ENCODE peak calls at places on chromosomes 12 and 14, in five cellular contexts. C is suprapubic skin, N is cardiac muscle cell, B is sigmoid colon, W is type B pancreatic cell. V is an unnamed sample.

GRCh38 chr12:75389061-75389460 is 1.8 kb upstream of the GLIPR1L2 start:
- DNase-seq in C (no peak), N (peak; percentile 18), B (no peak), W (no peak), V (no peak)

GRCh38 chr12:76555797-76556196 is 3.8 kb downstream of the OSBPL8 start:
- DNase-seq in C (no peak), N (no peak), B (no peak), W (no peak), V (no peak)

GRCh38 chr12:96427269-96427729 is 27.1 kb upstream of the CDK17 start:
- DNase-seq in C (peak; percentile 84), N (peak; percentile 100), B (peak; percentile 87), W (no peak), V (no peak)

GRCh38 chr14:34853041-34853440 is 22.1 kb downstream of the BAZ1A start:
- DNase-seq in C (no peak), N (peak; percentile 43), B (no peak), W (no peak), V (no peak)

GRCh38 chr12:122021193-122021821 is 377 bp upstream of the BCL7A start:
- DNase-seq in C (no peak), N (peak; percentile 15), B (peak; percentile 76), W (no peak), V (peak; percentile 34)

GRCh38 chr14:83816755-83817154 is 1713.2 kb upstream of the FLRT2 start:
- DNase-seq in C (no peak), N (peak; percentile 46), B (no peak), W (no peak), V (no peak)

GRCh38 chr14:71985538-71986234 is 53.5 kb downstream of the RGS6 start:
- DNase-seq in C (no peak), N (no peak), B (no peak), W (no peak), V (no peak)

GRCh38 chr12:54373619-54374554 is 9.6 kb upstream of the GPR84 start:
- DNase-seq in C (no peak), N (no peak), B (no peak), W (no peak), V (no peak)

GRCh38 chr12:127025545-127025944 is 1241.4 kb upstream of the TMEM132C start:
- DNase-seq in C (no peak), N (no peak), B (no peak), W (no peak), V (no peak)

GRCh38 chr12:101619026-101619827 is 24.5 kb downstream of the MYBPC1 start:
- DNase-seq in C (no peak), N (no peak), B (no peak), W (no peak), V (no peak)

GRCh38 chr12:116861331-116861730 is 19.9 kb downstream of the HRK start:
- DNase-seq in C (no peak), N (peak; percentile 67), B (no peak), W (no peak), V (no peak)

GRCh38 chr12:83619973-83620372 is 933.3 kb downstream of the TMTC2 start:
- DNase-seq in C (no peak), N (no peak), B (no peak), W (no peak), V (no peak)

GRCh38 chr14:33150662-33151061 is 212.0 kb downstream of the NPAS3 start:
- DNase-seq in C (no peak), N (no peak), B (no peak), W (no peak), V (no peak)

GRCh38 chr12:89140580-89141236 is 211.6 kb downstream of the DUSP6 start:
- DNase-seq in C (no peak), N (peak; percentile 79), B (no peak), W (no peak), V (no peak)

GRCh38 chr14:99118946-99119345 is 153.1 kb downstream of the BCL11B start:
- DNase-seq in C (no peak), N (no peak), B (no peak), W (peak; percentile 58), V (no peak)

GRCh38 chr14:69259531-69260245 is at the start of gene GALNT16:
- DNase-seq in C (no peak), N (peak; percentile 33), B (no peak), W (peak; percentile 81), V (peak; percentile 60)
- TF ChIP-seq CTCF in C (no peak), N (peak; percentile 26), B (peak; percentile 26), W (peak; percentile 76), V (peak; percentile 60)

GRCh38 chr14:106679776-106680175 is 1153.4 kb downstream of the TMEM121 start:
- DNase-seq in C (no peak), N (no peak), B (no peak), W (no peak), V (no peak)

GRCh38 chr14:106686533-106686932 is 1160.2 kb downstream of the TMEM121 start:
- DNase-seq in C (no peak), N (no peak), B (no peak), W (no peak), V (no peak)

GRCh38 chr14:106681161-106681955 is 1155.0 kb downstream of the TMEM121 start:
- DNase-seq in C (no peak), N (no peak), B (no peak), W (no peak), V (no peak)
- TF ChIP-seq CTCF in C (no peak), N (no peak), B (no peak), W (no peak), V (no peak)

GRCh38 chr12:98736352-98737326 is 91.5 kb downstream of the APAF1 start:
- DNase-seq in C (no peak), N (no peak), B (no peak), W (no peak), V (no peak)
- TF ChIP-seq CTCF in C (no peak), N (no peak), B (no peak), W (no peak), V (no peak)

GRCh38 chr14:80202888-80203562 is 8.3 kb downstream of the DIO2 start:
- DNase-seq in C (no peak), N (peak; percentile 8), B (no peak), W (no peak), V (peak; percentile 2)
- TF ChIP-seq CTCF in C (peak; percentile 14), N (peak; percentile 34), B (no peak), W (peak; percentile 56), V (peak; percentile 44)

GRCh38 chr12:12270226-12270625 is 3.4 kb upstream of the LRP6 start:
- DNase-seq in C (no peak), N (no peak), B (no peak), W (no peak), V (no peak)
- TF ChIP-seq CTCF in C (no peak), N (no peak), B (no peak), W (no peak), V (no peak)

DNA sequence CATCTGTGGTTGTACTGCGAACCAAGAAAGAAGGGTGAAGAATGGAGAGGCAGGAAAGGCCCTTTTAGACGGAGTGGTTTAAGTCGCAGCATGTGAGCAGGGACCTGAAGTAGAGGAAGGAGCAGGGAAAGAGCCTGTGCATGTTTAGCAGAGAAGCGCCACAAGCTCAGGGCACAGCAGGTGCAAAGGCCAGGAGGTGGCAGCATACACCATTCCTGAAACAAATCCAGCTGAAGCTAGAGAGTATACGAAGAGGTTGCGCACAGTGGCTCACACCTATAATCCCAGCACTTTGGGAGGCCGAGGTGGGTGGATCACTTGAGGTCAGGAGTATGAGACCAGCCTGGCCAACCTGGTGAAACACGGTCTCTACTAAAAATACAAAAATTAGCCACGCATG is 49.9 kb downstream of the HELB start:
- DNase-seq in C (no peak), N (peak; percentile 23), B (no peak), W (no peak), V (peak; percentile 16)
- TF ChIP-seq CTCF in C (peak; percentile 15), N (peak; percentile 20), B (peak; percentile 17), W (peak; percentile 64), V (peak; percentile 60)

GRCh38 chr14:70858641-70859040 is 48.6 kb upstream of the PCNX1 start:
- DNase-seq in C (no peak), N (no peak), B (no peak), W (no peak), V (no peak)
- TF ChIP-seq CTCF in C (no peak), N (no peak), B (no peak), W (no peak), V (no peak)

GRCh38 chr12:93896962-93897361 is 219.8 kb downstream of the CRADD start:
- DNase-seq in C (no peak), N (no peak), B (no peak), W (no peak), V (no peak)

GRCh38 chr12:93895096-93895460 is 217.9 kb downstream of the CRADD start:
- DNase-seq in C (no peak), N (peak; percentile 69), B (no peak), W (no peak), V (no peak)

GRCh38 chr12:93894391-93895095 is 217.4 kb downstream of the CRADD start:
- DNase-seq in C (peak; percentile 79), N (peak; percentile 86), B (peak; percentile 94), W (no peak), V (no peak)

GRCh38 chr12:93892431-93893210 is 215.4 kb downstream of the CRADD start:
- DNase-seq in C (no peak), N (no peak), B (no peak), W (no peak), V (peak; percentile 6)

GRCh38 chr12:93896427-93896826 is 219.3 kb downstream of the CRADD start:
- DNase-seq in C (no peak), N (peak; percentile 41), B (no peak), W (no peak), V (no peak)
- TF ChIP-seq CTCF in C (no peak), N (peak; percentile 19), B (no peak), W (peak; percentile 59), V (peak; percentile 38)

GRCh38 chr14:65961004-65961403 is 525.2 kb upstream of the CCDC196 start:
- DNase-seq in C (no peak), N (peak; percentile 79), B (no peak), W (no peak), V (peak; percentile 61)
- TF ChIP-seq CTCF in C (peak; percentile 24), N (peak; percentile 92), B (peak; percentile 11), W (peak; percentile 71), V (peak; percentile 63)

GRCh38 chr14:100711117-100711462 is 15.6 kb upstream of the DLK1 start:
- DNase-seq in C (no peak), N (no peak), B (no peak), W (no peak), V (no peak)

GRCh38 chr14:100708349-100709217 is 18.1 kb upstream of the DLK1 start:
- DNase-seq in C (no peak), N (peak; percentile 70), B (peak; percentile 89), W (no peak), V (no peak)

GRCh38 chr14:100710391-100711116 is 16.1 kb upstream of the DLK1 start:
- DNase-seq in C (no peak), N (no peak), B (no peak), W (no peak), V (no peak)

GRCh38 chr14:100709956-100710284 is 16.8 kb upstream of the DLK1 start:
- DNase-seq in C (no peak), N (no peak), B (no peak), W (no peak), V (no peak)

GRCh38 chr14:100709252-100709955 is 17.3 kb upstream of the DLK1 start:
- DNase-seq in C (no peak), N (peak; percentile 57), B (no peak), W (no peak), V (peak; percentile 37)
- TF ChIP-seq CTCF in C (peak; percentile 90), N (peak; percentile 77), B (peak; percentile 59), W (peak; percentile 60), V (peak; percentile 52)